ENCODE peak calls at places on chromosomes 12 and 14, in eight cellular contexts. O, G, F, X, R, I, J and Y are unnamed samples.

GRCh38 chr12:69511016-69511415 is 40.8 kb downstream of the FRS2 start:
- DNase-seq in R (no peak), G (no peak), O (no peak), F (no peak), X (no peak), I (no peak), J (no peak), Y (no peak)

GRCh38 chr14:78764645-78765044 is 594.5 kb downstream of the NRXN3 start:
- DNase-seq in F (no peak), R (no peak), X (no peak), J (no peak), G (no peak), I (no peak), O (no peak), Y (no peak)

GRCh38 chr14:73372529-73372928 is 85.8 kb downstream of the NUMB start:
- DNase-seq in R (no peak), I (no peak), G (no peak), J (no peak), O (no peak), X (no peak), F (no peak), Y (no peak)

GRCh38 chr12:20077618-20078017 is 290.7 kb upstream of the PDE3A start:
- DNase-seq in X (no peak), R (no peak), G (no peak), I (no peak), O (no peak), F (no peak), J (peak; percentile 34), Y (no peak)

GRCh38 chr12:12194206-12194605 is 72.6 kb downstream of the LRP6 start:
- DNase-seq in I (no peak), J (no peak), F (no peak), R (no peak), O (no peak), X (peak; percentile 89), G (no peak), Y (no peak)

GRCh38 chr14:31902002-31902401 is 175.1 kb upstream of the ARHGAP5 start:
- DNase-seq in O (no peak), G (no peak), X (peak; percentile 76), J (no peak), R (no peak), I (no peak), F (no peak), Y (no peak)

GRCh38 chr12:132145334-132145733 is 1.1 kb downstream of the NOC4L start:
- DNase-seq in O (no peak), I (no peak), F (no peak), X (no peak), J (no peak), R (peak; percentile 62), G (no peak), Y (no peak)

GRCh38 chr12:131703161-131703560 is 7.7 kb upstream of the SFSWAP start:
- DNase-seq in F (no peak), X (no peak), I (no peak), O (no peak), R (no peak), J (no peak), G (no peak), Y (no peak)

GRCh38 chr12:75977952-75978671 is 53.5 kb downstream of the PHLDA1 start:
- DNase-seq in R (peak; percentile 90), J (peak; percentile 82), X (peak; percentile 99), F (peak; percentile 97), I (no peak), O (peak; percentile 59), G (no peak), Y (peak; percentile 36)

GRCh38 chr12:116395381-116395780 is 117.9 kb upstream of the MED13L start:
- DNase-seq in J (no peak), X (no peak), I (no peak), R (no peak), G (no peak), F (no peak), O (no peak), Y (no peak)